ENCODE peak calls at places on chromosome 16, in eight cellular contexts. P, W, E, H, I, X, K and D are unnamed samples.

GRCh38 chr16:84740596-84741071 is 40.8 kb downstream of the USP10 start:
- DNase-seq in P (no peak), W (no peak), E (no peak), H (no peak), I (no peak), X (no peak), K (no peak), D (peak)

GRCh38 chr16:68246671-68247070 is 1.5 kb downstream of the PLA2G15 start:
- DNase-seq in P (no peak), W (no peak), E (no peak), H (no peak), I (no peak), X (peak), K (no peak), D (no peak)

GRCh38 chr16:31428277-31428597 is at the start of gene COX6A2:
- DNase-seq in P (no peak), W (no peak), E (no peak), H (no peak), I (no peak), X (no peak), K (no peak), D (no peak)

GRCh38 chr16:23508589-23509440 is 1.5 kb downstream of the GGA2 start:
- DNase-seq in P (no peak), W (no peak), E (no peak), H (no peak), I (no peak), X (no peak), K (no peak), D (peak)

GRCh38 chr16:64290461-64290860 is 831.4 kb downstream of the CDH11 start:
- DNase-seq in P (no peak), W (no peak), E (no peak), H (no peak), I (no peak), X (no peak), K (no peak), D (no peak)

GRCh38 chr16:15966420-15967222 is 17.2 kb downstream of the ABCC1 start:
- DNase-seq in P (peak), W (peak), E (no peak), H (peak), I (no peak), X (no peak), K (peak), D (no peak)

GRCh38 chr16:13113786-13114185 is 212.4 kb downstream of the SHISA9 start:
- DNase-seq in P (no peak), W (no peak), E (no peak), H (no peak), I (no peak), X (no peak), K (no peak), D (no peak)

GRCh38 chr16:67807148-67807682 is 526 bp downstream of the TSNAXIP1 start:
- DNase-seq in P (no peak), W (no peak), E (no peak), H (no peak), I (no peak), X (no peak), K (no peak), D (no peak)

GRCh38 chr16:66551788-66552287 is 538 bp upstream of the CKLF start:
- DNase-seq in P (no peak), W (no peak), E (no peak), H (no peak), I (no peak), X (no peak), K (no peak), D (no peak)

GRCh38 chr16:1913327-1914083 is 4.7 kb downstream of the HS3ST6 start:
- DNase-seq in P (no peak), W (no peak), E (no peak), H (peak), I (no peak), X (peak), K (peak), D (peak)

GRCh38 chr16:73549960-73550359 is 502.0 kb upstream of the ZFHX3 start:
- DNase-seq in P (no peak), W (no peak), E (no peak), H (no peak), I (no peak), X (no peak), K (no peak), D (no peak)

GRCh38 chr16:58010886-58011285 is 9.7 kb downstream of the USB1 start:
- DNase-seq in P (no peak), W (no peak), E (no peak), H (no peak), I (no peak), X (no peak), K (no peak), D (no peak)

GRCh38 chr16:8905168-8905762 is 23.1 kb downstream of the LITAFD start:
- DNase-seq in P (peak), W (peak), E (no peak), H (no peak), I (no peak), X (no peak), K (no peak), D (no peak)

GRCh38 chr16:76294691-76295214 is 17.6 kb downstream of the CNTNAP4 start:
- DNase-seq in P (no peak), W (no peak), E (no peak), H (no peak), I (no peak), X (no peak), K (no peak), D (no peak)

GRCh38 chr16:56300901-56301351 is 109.6 kb downstream of the GNAO1 start:
- DNase-seq in P (no peak), W (peak), E (no peak), H (no peak), I (no peak), X (no peak), K (no peak), D (no peak)

GRCh38 chr16:67594956-67595355 is 32.6 kb downstream of the CTCF start:
- DNase-seq in P (no peak), W (peak), E (no peak), H (peak), I (no peak), X (no peak), K (no peak), D (no peak)

GRCh38 chr16:84966150-84966447 is 45.2 kb downstream of the ZDHHC7 start:
- DNase-seq in P (no peak), W (no peak), E (no peak), H (no peak), I (no peak), X (no peak), K (no peak), D (no peak)

GRCh38 chr16:9128346-9129342 is 37.2 kb downstream of the HAPSTR1 start:
- DNase-seq in P (no peak), W (no peak), E (no peak), H (no peak), I (no peak), X (no peak), K (peak), D (no peak)

GRCh38 chr16:30186782-30187555 is 3.6 kb downstream of the CORO1A start:
- DNase-seq in P (peak), W (no peak), E (no peak), H (no peak), I (no peak), X (peak), K (peak), D (peak)

GRCh38 chr16:84484579-84485254 is 19.7 kb downstream of the MEAK7 start:
- DNase-seq in P (no peak), W (peak), E (peak), H (no peak), I (no peak), X (no peak), K (peak), D (peak)

GRCh38 chr16:12084436-12084835 is 107.9 kb downstream of the SNX29 start:
- DNase-seq in P (no peak), W (no peak), E (no peak), H (no peak), I (no peak), X (peak), K (no peak), D (no peak)

GRCh38 chr16:35552763-35553162 is 2093.4 kb downstream of the TP53TG3F start:
- DNase-seq in P (no peak), W (no peak), E (no peak), H (no peak), I (no peak), X (no peak), K (no peak), D (no peak)

GRCh38 chr16:79677799-79678525 is 77.4 kb upstream of the MAF start:
- DNase-seq in P (no peak), W (no peak), E (no peak), H (peak), I (no peak), X (no peak), K (no peak), D (no peak)

GRCh38 chr16:89581045-89581695 is 5.6 kb downstream of the CPNE7 start:
- DNase-seq in P (no peak), W (peak), E (no peak), H (peak), I (no peak), X (no peak), K (no peak), D (no peak)
- H3K27ac ChIP-seq in P (no peak), W (peak), E (no peak), H (peak), I (no peak), X (no peak), K (no peak), D (peak)

DNA sequence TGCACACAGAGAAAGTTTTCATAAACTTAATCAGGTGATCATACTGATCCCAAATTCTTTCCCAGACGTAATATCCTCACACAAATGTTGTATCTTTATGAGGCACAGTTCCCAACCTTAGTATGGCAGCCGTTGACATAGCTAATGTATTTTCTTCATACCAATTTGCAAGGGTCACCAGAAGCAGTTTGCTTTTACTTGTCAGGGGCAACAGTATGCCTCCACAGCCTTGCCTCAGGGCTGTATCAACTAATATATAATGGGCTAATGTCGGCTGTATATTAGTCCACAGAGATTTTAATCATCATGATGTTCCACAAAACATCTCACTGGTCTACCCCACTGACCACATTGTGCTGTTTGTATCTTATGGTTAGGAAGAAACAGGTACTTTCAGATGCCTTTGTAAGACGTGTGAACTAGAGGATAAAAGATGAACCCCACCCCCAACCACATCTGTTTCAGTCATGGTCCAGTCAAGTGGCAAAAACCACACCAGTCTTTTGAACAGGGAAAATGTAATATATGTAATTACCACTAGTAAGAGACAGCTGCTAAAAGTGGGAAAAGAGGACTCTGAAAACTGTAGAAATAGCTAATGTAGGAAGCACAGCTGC is 55.2 kb downstream of the GAN start:
- DNase-seq in P (no peak), W (no peak), E (no peak), H (no peak), I (no peak), X (no peak), K (no peak), D (no peak)
- H3K27ac ChIP-seq in P (no peak), W (no peak), E (no peak), H (no peak), I (no peak), X (no peak), K (no peak), D (no peak)

DNA sequence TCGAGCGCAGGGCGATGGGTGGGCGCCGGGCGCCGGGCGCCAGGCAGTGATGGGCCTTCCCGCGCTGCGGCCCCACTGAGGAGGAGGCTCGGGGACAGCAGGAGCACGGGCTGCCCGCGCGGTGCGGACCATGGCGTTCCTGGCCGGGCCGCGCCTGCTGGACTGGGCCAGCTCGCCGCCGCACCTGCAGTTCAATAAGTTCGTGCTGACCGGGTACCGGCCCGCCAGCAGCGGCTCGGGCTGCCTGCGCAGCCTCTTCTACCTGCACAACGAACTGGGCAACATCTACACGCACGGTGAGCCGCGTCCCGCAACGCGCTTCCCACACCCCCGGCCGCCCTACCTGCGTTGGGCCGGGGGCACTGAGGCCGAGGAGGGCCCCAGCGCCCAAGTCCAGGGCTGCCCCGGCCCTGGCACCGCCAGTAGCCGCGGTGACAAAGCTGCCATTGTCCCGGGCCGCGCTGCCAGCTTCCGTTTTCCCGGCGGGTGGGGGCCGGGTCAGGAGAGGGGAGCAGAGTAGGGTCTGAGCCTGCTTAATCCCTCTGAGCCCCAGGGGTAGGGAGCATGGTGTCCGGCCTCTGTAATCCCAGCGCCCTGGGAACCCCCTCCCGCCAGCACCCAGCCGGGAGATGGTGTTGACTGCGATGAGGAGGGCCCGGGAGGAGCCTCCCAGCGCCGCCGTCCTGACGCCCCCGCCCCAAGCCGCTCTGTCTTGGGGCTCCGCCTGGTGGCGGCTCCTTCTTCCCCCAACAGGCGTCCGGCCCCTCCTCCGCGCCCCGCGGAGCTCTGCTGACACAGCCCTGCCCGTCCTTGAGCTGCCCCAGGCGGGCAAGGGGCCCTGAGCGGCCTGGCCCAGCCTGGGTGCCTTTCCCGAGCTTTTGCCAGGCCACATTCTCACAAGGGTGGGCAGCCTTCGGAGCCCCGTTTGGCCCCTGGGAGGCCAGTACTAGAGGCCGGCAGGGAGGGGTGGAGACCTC is 685 bp downstream of the PAQR4 start:
- DNase-seq in P (no peak), W (peak), E (peak), H (peak), I (no peak), X (peak), K (peak), D (peak)
- H3K27ac ChIP-seq in P (peak), W (peak), E (peak), H (peak), I (peak), X (peak), K (peak), D (peak)

GRCh38 chr16:10957771-10958486 is 13.6 kb downstream of the CLEC16A start:
- DNase-seq in P (no peak), W (peak), E (no peak), H (no peak), I (no peak), X (no peak), K (no peak), D (no peak)
- H3K27ac ChIP-seq in P (no peak), W (peak), E (no peak), H (peak), I (no peak), X (no peak), K (no peak), D (no peak)

GRCh38 chr16:86568677-86569623 is 2.3 kb downstream of the FOXC2 start:
- DNase-seq in P (no peak), W (no peak), E (no peak), H (no peak), I (no peak), X (no peak), K (no peak), D (no peak)
- H3K27ac ChIP-seq in P (peak), W (peak), E (no peak), H (peak), I (no peak), X (no peak), K (peak), D (no peak)